ENCODE peak calls at places on chromosomes 12 and 14, in five cellular contexts. H is body of pancreas; C is activated CD4-positive, alpha-beta T cell treated with anti-CD3 and anti-CD28 coated beads, Interleukin-2, amount 50 U/mL, for 4 hours; A is GM12891; L is EL. Q is an unnamed sample.

GRCh38 chr12:71870409-71870808 is 30.9 kb downstream of the TBC1D15 start:
- DNase-seq in A (no peak), H (no peak), L (no peak), C (no peak), Q (no peak)

GRCh38 chr12:67427336-67427735 is 158.2 kb downstream of the CAND1 start:
- DNase-seq in C (no peak), L (no peak), A (no peak), H (no peak), Q (no peak)

GRCh38 chr12:108198043-108198442 is 69.0 kb downstream of the WSCD2 start:
- DNase-seq in H (no peak), A (no peak), C (no peak), L (no peak), Q (no peak)

GRCh38 chr12:128382946-128383739 is 116.2 kb downstream of the TMEM132C start:
- DNase-seq in C (no peak), L (no peak), A (no peak), H (no peak), Q (no peak)

GRCh38 chr12:121578230-121579189 is 2.3 kb downstream of the KDM2B start:
- DNase-seq in L (peak; percentile 53), A (no peak), H (peak; percentile 25), C (no peak), Q (no peak)

GRCh38 chr12:123971449-123971769 is 1.2 kb downstream of the CCDC92 start:
- DNase-seq in A (no peak), C (no peak), L (no peak), H (no peak), Q (no peak)

GRCh38 chr14:57389646-57390036 is 745 bp upstream of the NAA30 start:
- DNase-seq in H (peak; percentile 22), A (no peak), C (no peak), L (no peak), Q (no peak)

GRCh38 chr12:1474567-1475153 is 119.7 kb downstream of the FBXL14 start:
- DNase-seq in L (peak; percentile 94), A (no peak), H (no peak), C (no peak), Q (no peak)

GRCh38 chr12:92785563-92785950 is 82.8 kb downstream of the PLEKHG7 start:
- DNase-seq in H (no peak), C (no peak), A (no peak), L (no peak), Q (no peak)

GRCh38 chr12:117998719-117999118 is 17.8 kb upstream of the RFC5 start:
- DNase-seq in A (no peak), C (no peak), L (no peak), H (no peak), Q (no peak)

GRCh38 chr14:94679106-94679819 is 67.1 kb downstream of the SERPINA3 start:
- DNase-seq in L (no peak), H (no peak), C (no peak), A (no peak), Q (no peak)

GRCh38 chr14:57319636-57320035 is 50.9 kb downstream of the AP5M1 start:
- DNase-seq in A (no peak), L (no peak), C (no peak), H (no peak), Q (no peak)

GRCh38 chr12:91620422-91620821 is 437.8 kb upstream of the DCN start:
- DNase-seq in H (no peak), L (no peak), C (no peak), A (no peak), Q (no peak)

GRCh38 chr12:131835616-131836171 is 7.5 kb downstream of the MMP17 start:
- DNase-seq in C (no peak), A (no peak), H (no peak), L (no peak), Q (no peak)

GRCh38 chr12:90979936-90980335 is 24.8 kb downstream of the EPYC start:
- DNase-seq in C (no peak), A (no peak), H (no peak), L (no peak), Q (no peak)

GRCh38 chr12:40175489-40175888 is 49.3 kb upstream of the LRRK2 start:
- DNase-seq in H (no peak), L (no peak), A (no peak), C (no peak), Q (no peak)

GRCh38 chr12:131759176-131759575 is 48.3 kb downstream of the SFSWAP start:
- DNase-seq in C (no peak), L (no peak), H (no peak), A (no peak), Q (no peak)

GRCh38 chr14:103569436-103569835 is 6.7 kb downstream of the COA8 start:
- DNase-seq in L (no peak), H (no peak), C (no peak), A (no peak), Q (no peak)

GRCh38 chr12:70258605-70259403 is 15.6 kb downstream of the CNOT2 start:
- DNase-seq in A (no peak), L (peak; percentile 44), C (no peak), H (no peak), Q (no peak)

GRCh38 chr12:111446044-111446581 is 40.4 kb downstream of the SH2B3 start:
- DNase-seq in C (no peak), H (peak; percentile 94), L (peak; percentile 54), A (no peak), Q (no peak)

GRCh38 chr14:23149745-23150144 is 30.7 kb upstream of the CEBPE start:
- DNase-seq in A (no peak), H (no peak), L (no peak), C (no peak), Q (no peak)

GRCh38 chr12:121121805-121122204 is 10.9 kb upstream of the P2RX7 start:
- DNase-seq in H (no peak), L (no peak), A (no peak), C (no peak), Q (no peak)

GRCh38 chr14:38342803-38343202 is 86.9 kb upstream of the CLEC14A start:
- DNase-seq in C (no peak), L (peak; percentile 97), A (no peak), H (no peak), Q (no peak)

GRCh38 chr14:64926398-64926995 is 12.2 kb downstream of the CHURC1 start:
- DNase-seq in C (no peak), A (no peak), H (no peak), L (no peak), Q (no peak)

GRCh38 chr14:51293149-51293925 is 53.3 kb downstream of the TMX1 start:
- DNase-seq in H (peak; percentile 35), A (no peak), C (no peak), L (peak; percentile 44), Q (no peak)

GRCh38 chr14:49971156-49972141 is 78.6 kb downstream of the ARF6 start:
- DNase-seq in A (peak; percentile 29), C (peak; percentile 42), H (no peak), L (no peak), Q (peak; percentile 40)

GRCh38 chr14:83863042-83863441 is 1666.9 kb upstream of the FLRT2 start:
- DNase-seq in A (no peak), C (no peak), H (no peak), L (no peak), Q (no peak)